ENCODE peak calls at places on chromosomes 16 and 17, in five cellular contexts. G is SK-N-SH, Z is IMR-90, L is psoas muscle, R is cardiac muscle cell. U is an unnamed sample. For H3K4me1, the result is how much of the 10 kb centered on the place peaks cover.

GRCh38 chr17:79581306-79581932 is 29.4 kb downstream of the RBFOX3 start:
- DNase-seq in G (peak), Z (no peak), L (no peak), R (no peak), U (no peak)

GRCh38 chr17:67559381-67559966 is 158.3 kb upstream of the NOL11 start:
- DNase-seq in G (no peak), Z (no peak), L (no peak), R (no peak), U (no peak)

GRCh38 chr17:4230142-4230541 is 33.6 kb downstream of the ANKFY1 start:
- DNase-seq in G (no peak), Z (peak), L (no peak), R (peak), U (peak)

GRCh38 chr16:4011940-4012629 is 104.2 kb downstream of the ADCY9 start:
- DNase-seq in G (no peak), Z (no peak), L (no peak), R (no peak), U (no peak)

GRCh38 chr16:21626659-21627277 is 25.6 kb downstream of the IGSF6 start:
- DNase-seq in G (peak), Z (peak), L (peak), R (peak), U (no peak)

GRCh38 chr17:58643147-58643546 is 48.7 kb downstream of the TEX14 start:
- DNase-seq in G (no peak), Z (peak), L (no peak), R (no peak), U (no peak)

GRCh38 chr17:59812139-59812538 is 80.6 kb downstream of the TUBD1 start:
- DNase-seq in G (no peak), Z (no peak), L (no peak), R (no peak), U (no peak)

GRCh38 chr17:50163846-50164696 is 1.7 kb upstream of the SGCA start:
- DNase-seq in G (no peak), Z (no peak), L (peak), R (peak), U (peak)

GRCh38 chr17:41490620-41491019 is 910 bp upstream of the KRT36 start:
- DNase-seq in G (no peak), Z (no peak), L (no peak), R (no peak), U (no peak)

GRCh38 chr16:66382966-66383299 is 16.4 kb downstream of the CDH5 start:
- DNase-seq in G (no peak), Z (peak), L (no peak), R (peak), U (no peak)

GRCh38 chr16:79134300-79134699 is 466.2 kb downstream of the MAF start:
- DNase-seq in G (no peak), Z (no peak), L (no peak), R (no peak), U (no peak)

GRCh38 chr17:36977568-36977967 is 28.8 kb downstream of the AATF start:
- DNase-seq in G (no peak), Z (no peak), L (no peak), R (no peak), U (no peak)

GRCh38 chr17:68182016-68182315 is 65.9 kb upstream of the AMZ2 start:
- DNase-seq in G (no peak), Z (no peak), L (no peak), R (no peak), U (no peak)

GRCh38 chr16:29699324-29700219 is 20.6 kb downstream of the QPRT start:
- DNase-seq in G (no peak), Z (no peak), L (no peak), R (no peak), U (no peak)

GRCh38 chr17:27256225-27257030 is 37.5 kb upstream of the WSB1 start:
- DNase-seq in G (no peak), Z (peak), L (no peak), R (no peak), U (no peak)

GRCh38 chr17:65742433-65743312 is 181.2 kb upstream of the AXIN2 start:
- DNase-seq in G (peak), Z (peak), L (no peak), R (no peak), U (no peak)

GRCh38 chr17:21425736-21426135 is 49.6 kb downstream of the KCNJ12 start:
- DNase-seq in G (no peak), Z (peak), L (no peak), R (no peak), U (no peak)

GRCh38 chr17:28725660-28726395 is at the start of gene TLCD1:
- DNase-seq in G (peak), Z (peak), L (peak), R (peak), U (peak)

GRCh38 chr16:84277244-84277823 is 17.3 kb upstream of the WFDC1 start:
- DNase-seq in G (peak), Z (peak), L (peak), R (peak), U (peak)

GRCh38 chr16:64629622-64630021 is 492.2 kb downstream of the CDH11 start:
- DNase-seq in G (no peak), Z (no peak), L (no peak), R (no peak), U (no peak)

GRCh38 chr17:20226814-20227482 is 217.8 kb downstream of the SPECC1 start:
- DNase-seq in G (peak), Z (peak), L (peak), R (peak), U (peak)

GRCh38 chr17:47693667-47694017 is 319 bp upstream of the TBKBP1 start:
- DNase-seq in G (no peak), Z (no peak), L (no peak), R (peak), U (no peak)

GRCh38 chr17:37182786-37183185 is 193.0 kb upstream of the C17orf78 start:
- DNase-seq in G (no peak), Z (peak), L (no peak), R (no peak), U (no peak)

GRCh38 chr17:17474341-17474740 is 2.5 kb upstream of the MED9 start:
- DNase-seq in G (no peak), Z (no peak), L (no peak), R (no peak), U (no peak)

GRCh38 chr17:38449364-38449763 is 21.1 kb downstream of the ARHGAP23 start:
- DNase-seq in G (no peak), Z (no peak), L (no peak), R (no peak), U (no peak)

GRCh38 chr16:456891-457483 is 31.5 kb downstream of the RAB11FIP3 start:
- DNase-seq in G (peak), Z (peak), L (no peak), R (peak), U (no peak)

GRCh38 chr17:43952351-43952723 is 1.4 kb downstream of the PYY start:
- DNase-seq in G (no peak), Z (no peak), L (no peak), R (peak), U (no peak)

GRCh38 chr17:31869031-31869430 is 10.0 kb upstream of the COPRS start:
- DNase-seq in G (no peak), Z (peak), L (no peak), R (no peak), U (no peak)

GRCh38 chr17:28413804-28414203 is 7.8 kb upstream of the SLC46A1 start:
- DNase-seq in G (no peak), Z (no peak), L (no peak), R (no peak), U (no peak)

GRCh38 chr17:74862108-74862901 is 2.6 kb upstream of the GRIN2C start:
- DNase-seq in G (peak), Z (peak), L (peak), R (peak), U (peak)

DNA sequence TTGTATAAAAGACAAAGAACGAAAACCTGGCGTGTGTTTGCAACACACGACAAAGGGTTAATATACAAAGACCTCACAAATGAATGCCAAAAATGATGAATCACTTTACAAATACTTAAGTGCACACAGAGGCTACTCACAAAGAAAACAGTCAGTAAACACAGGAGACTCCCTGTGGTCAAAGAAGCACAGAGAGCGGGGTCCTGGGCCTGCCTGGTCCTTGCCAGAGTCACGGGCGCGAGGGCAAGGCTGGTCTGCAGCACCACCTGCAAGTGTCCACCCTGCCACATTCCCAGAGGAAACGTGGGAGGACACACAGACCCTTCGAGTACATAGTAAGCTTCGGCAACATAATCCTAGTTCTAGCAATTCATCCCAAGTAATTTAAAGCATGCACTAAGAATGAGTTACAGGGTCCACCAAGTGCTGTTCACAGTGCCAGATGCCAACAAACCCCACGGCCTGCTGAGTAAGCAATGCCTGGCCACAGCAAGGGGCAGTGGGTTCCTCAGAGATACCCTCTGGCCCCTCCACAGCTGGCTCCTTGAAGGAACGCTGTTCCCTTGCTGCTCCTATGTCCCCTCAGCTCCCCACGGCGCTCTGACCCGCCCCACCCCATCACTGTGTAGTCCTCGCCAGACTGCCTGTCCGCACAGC is 24.6 kb upstream of the FAAP100 start:
- DNase-seq in G (no peak), Z (peak), L (no peak), R (no peak), U (no peak)
- TF ChIP-seq CTCF in G (peak), Z (peak), L (no peak), R (peak), U (no peak)

GRCh38 chr17:57540596-57540995 is 204.5 kb downstream of the CCDC182 start:
- DNase-seq in G (no peak), Z (no peak), L (no peak), R (no peak), U (no peak)
- H3K4me1 ChIP-seq in G (half or more), Z (under half), L (under half), R (under half), U (under half)

DNA sequence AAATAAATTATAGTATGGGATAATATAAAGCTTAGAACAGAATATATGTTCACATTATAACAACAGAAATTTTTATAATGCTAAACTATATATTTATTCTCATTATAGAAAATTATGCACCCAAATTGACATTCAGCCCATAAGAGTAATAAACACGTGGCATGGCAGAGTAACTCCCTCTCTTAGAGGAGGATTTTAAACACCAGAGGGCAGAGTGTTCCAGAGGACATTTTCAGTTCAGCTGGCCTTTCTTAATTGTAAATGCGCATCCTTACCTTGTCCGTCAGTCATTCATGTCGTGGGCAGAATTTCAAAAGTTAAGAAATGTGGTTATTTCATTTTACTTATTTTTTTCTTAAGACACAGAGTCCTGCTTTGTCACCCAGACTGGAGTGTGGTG is 147.1 kb downstream of the TANC2 start:
- DNase-seq in G (no peak), Z (no peak), L (no peak), R (no peak), U (no peak)
- TF ChIP-seq CTCF in G (peak), Z (peak), L (no peak), R (peak), U (no peak)

DNA sequence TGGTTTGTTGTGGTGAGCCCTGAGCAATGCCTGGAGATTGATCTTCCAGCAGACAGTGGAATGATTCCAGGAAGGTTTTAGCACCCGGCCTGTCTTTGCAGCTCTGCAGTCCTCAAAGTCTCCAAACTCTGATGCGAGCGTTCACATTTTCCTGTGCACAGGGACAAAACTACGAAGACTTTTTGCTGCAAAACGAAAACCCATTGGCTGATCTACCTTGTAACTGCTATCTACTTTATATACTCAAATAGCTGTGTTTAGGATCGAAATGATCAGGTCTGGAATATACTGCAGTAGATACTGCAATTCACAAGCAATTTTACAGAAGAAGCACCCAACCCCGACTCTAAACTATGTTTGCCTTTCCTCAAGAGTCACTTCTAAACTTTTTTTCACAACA is 21.7 kb downstream of the G6PC1 start:
- DNase-seq in G (no peak), Z (no peak), L (no peak), R (peak), U (no peak)
- H3K4me1 ChIP-seq in G (under half), Z (under half), L (under half), R (under half), U (under half)

DNA sequence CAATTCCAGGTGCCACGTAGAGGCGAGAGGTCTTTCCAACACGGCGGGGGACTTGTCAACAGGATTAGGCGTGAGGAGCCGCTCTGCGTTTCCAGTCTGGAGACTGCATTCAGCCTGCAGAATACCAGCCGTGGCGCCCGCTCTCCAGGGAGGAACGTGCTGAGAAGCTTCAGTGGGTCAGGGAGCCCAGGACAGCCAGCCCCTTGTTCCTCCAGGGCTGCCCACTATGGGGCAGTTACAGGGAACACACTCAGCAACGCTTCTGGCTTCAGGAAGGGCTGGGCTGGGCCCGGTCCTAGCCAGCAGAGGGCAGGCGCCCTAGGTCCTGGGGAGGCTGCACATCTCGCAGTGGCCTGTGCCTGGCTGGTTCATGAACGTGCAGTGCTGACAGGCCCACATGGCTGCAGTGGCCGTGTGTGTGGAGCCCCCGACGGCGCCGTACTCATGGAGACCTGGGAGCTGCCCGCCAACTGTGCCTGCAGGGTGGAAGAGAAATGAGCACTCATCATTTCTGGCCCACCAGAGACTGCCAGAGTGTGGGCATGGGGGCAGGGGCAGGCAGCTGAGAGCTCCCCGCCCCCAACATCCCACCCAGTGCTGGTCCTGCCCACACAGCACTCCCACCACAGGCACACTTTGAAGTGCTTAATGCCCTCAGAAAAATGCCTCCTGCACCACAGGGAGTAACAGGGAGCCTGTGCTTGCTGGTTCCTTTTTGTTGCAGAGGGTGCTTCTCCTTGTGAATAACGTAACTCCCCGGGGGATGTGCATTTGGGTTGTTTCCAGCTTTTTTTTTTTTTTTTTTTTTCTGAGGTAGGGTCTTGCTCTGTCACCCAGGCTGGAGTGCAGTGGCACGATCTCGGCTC is 7.0 kb upstream of the FAAP100 start:
- DNase-seq in G (no peak), Z (no peak), L (no peak), R (no peak), U (peak)
- TF ChIP-seq CTCF in G (peak), Z (peak), L (no peak), R (peak), U (no peak)

GRCh38 chr16:27313422-27314160 is at the start of gene IL4R:
- DNase-seq in G (peak), Z (peak), L (peak), R (peak), U (peak)

GRCh38 chr16:27311897-27312303 is 1.9 kb upstream of the IL4R start:
- DNase-seq in G (no peak), Z (no peak), L (no peak), R (no peak), U (no peak)

GRCh38 chr16:27312580-27313421 is 973 bp upstream of the IL4R start:
- DNase-seq in G (no peak), Z (no peak), L (no peak), R (no peak), U (no peak)

GRCh38 chr16:27310576-27311448 is 3.0 kb upstream of the IL4R start:
- DNase-seq in G (no peak), Z (no peak), L (no peak), R (no peak), U (no peak)

DNA sequence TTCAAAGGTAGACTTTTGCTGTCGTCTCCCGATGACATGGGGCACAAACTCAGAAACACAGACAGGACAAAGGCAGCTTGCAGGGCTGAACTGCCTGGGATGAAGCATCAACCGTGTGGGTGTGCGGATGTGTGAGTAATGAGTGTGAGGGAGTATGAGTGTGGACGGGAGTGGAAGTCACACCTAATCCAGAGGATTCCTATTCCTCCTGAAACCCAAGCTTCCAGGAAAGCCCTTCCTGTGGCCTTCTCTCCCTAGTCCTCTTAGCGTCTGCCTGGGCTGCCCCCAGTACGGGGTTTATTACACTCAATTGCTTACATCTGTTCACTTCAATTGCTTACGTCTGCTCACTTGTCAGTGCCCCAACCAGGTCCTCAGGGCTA is 2.3 kb upstream of the IL4R start:
- DNase-seq in G (peak), Z (peak), L (no peak), R (no peak), U (no peak)
- H3K4me1 ChIP-seq in G (under half), Z (under half), L (under half), R (under half), U (under half)

GRCh38 chr16:69083306-69083941 is 22.0 kb upstream of the HAS3 start:
- DNase-seq in G (no peak), Z (no peak), L (no peak), R (no peak), U (no peak)
- TF ChIP-seq CTCF in G (no peak), Z (no peak), L (no peak), R (peak), U (no peak)

DNA sequence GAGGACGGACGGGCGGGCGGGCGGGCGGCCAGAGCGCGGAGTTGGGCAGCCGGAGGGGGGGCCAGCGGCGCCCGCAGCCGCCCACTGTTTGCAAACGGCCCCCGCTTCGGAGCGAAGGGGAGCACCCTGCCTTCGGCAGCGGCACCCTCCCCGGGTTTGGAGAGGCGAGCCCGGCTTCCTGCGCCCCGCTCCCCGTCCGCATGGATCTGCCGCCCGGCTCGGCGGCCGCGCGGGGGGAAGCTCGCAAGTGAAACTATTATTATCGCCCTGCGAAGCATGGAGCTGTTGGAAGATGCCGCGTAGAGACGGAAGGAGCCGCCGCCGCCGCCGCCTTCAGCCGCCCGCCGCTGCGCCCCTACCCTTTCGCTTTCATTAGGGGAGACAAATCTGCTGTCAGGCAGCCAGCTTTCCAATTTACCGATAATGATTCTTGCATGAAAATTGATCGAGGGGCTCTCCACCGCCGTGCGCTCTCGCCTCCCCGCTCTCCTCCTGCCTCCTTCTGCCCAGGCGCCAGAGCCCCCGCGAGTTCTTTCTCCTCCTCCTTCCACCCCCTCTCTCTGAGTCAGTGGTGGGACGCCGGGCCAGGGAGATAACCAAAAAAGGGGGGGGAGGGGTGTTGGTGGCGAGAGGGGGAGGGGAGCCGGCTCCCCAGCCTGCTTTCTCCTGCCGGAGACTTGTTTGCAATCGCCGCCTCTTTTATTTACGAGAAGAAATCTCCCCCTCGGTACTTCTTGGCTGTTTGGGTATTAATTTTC is 58.2 kb upstream of the GSE1 start:
- DNase-seq in G (no peak), Z (peak), L (peak), R (peak), U (peak)
- H3K4me1 ChIP-seq in G (under half), Z (under half), L (under half), R (under half), U (under half)

U was measured in heart right ventricle.